ENCODE peak calls at places on chromosomes 5 and 9, in six cellular contexts. R is cardiac muscle cell; Z is CD4-positive, alpha-beta memory T cell; P is adipocyte; Y is PC-3; Q is ovary. T is an unnamed sample.
A peak's percentile ranks its signal among the peaks of the same experiment; 100 is the strongest.

GRCh38 chr5:113034182-113034773 is 57.7 kb downstream of the DCP2 start:
- DNase-seq in R (peak; percentile 90), Z (no peak), P (peak; percentile 12), Y (peak; percentile 24), Q (peak; percentile 15), T (no peak)

GRCh38 chr9:2377135-2377534 is 244.5 kb upstream of the VLDLR start:
- DNase-seq in R (no peak), Z (no peak), P (no peak), Y (no peak), Q (no peak), T (no peak)

GRCh38 chr5:174751154-174751990 is 27.0 kb downstream of the MSX2 start:
- DNase-seq in R (peak; percentile 11), Z (no peak), P (peak; percentile 47), Y (no peak), Q (no peak), T (no peak)

GRCh38 chr5:151250346-151251000 is 2.5 kb upstream of the GM2A start:
- DNase-seq in R (no peak), Z (no peak), P (no peak), Y (no peak), Q (no peak), T (no peak)

GRCh38 chr5:6792911-6793451 is 79.7 kb downstream of the TENT4A start:
- DNase-seq in R (no peak), Z (no peak), P (no peak), Y (no peak), Q (no peak), T (no peak)

GRCh38 chr5:32760091-32760509 is 49.0 kb downstream of the NPR3 start:
- DNase-seq in R (peak; percentile 78), Z (no peak), P (peak; percentile 96), Y (peak; percentile 90), Q (no peak), T (no peak)

GRCh38 chr9:97853844-97854695 is 1.0 kb downstream of the FOXE1 start:
- DNase-seq in R (peak; percentile 39), Z (peak; percentile 62), P (no peak), Y (no peak), Q (no peak), T (peak; percentile 53)

GRCh38 chr5:40475546-40475945 is 204.2 kb upstream of the PTGER4 start:
- DNase-seq in R (no peak), Z (no peak), P (no peak), Y (no peak), Q (no peak), T (no peak)

GRCh38 chr5:85841653-85842052 is 776.1 kb upstream of the COX7C start:
- DNase-seq in R (no peak), Z (no peak), P (no peak), Y (no peak), Q (no peak), T (no peak)

GRCh38 chr5:32329395-32329834 is 16.7 kb upstream of the MTMR12 start:
- DNase-seq in R (peak; percentile 78), Z (peak; percentile 57), P (peak; percentile 83), Y (peak; percentile 64), Q (no peak), T (peak; percentile 54)

GRCh38 chr5:126888180-126888579 is 111.2 kb downstream of the LMNB1 start:
- DNase-seq in R (no peak), Z (no peak), P (no peak), Y (no peak), Q (no peak), T (no peak)

GRCh38 chr9:22529426-22530199 is 83.0 kb downstream of the DMRTA1 start:
- DNase-seq in R (no peak), Z (no peak), P (peak; percentile 26), Y (peak; percentile 82), Q (no peak), T (no peak)

GRCh38 chr5:164753434-164753833 is 1248.0 kb downstream of the MAT2B start:
- DNase-seq in R (no peak), Z (no peak), P (no peak), Y (no peak), Q (no peak), T (no peak)

GRCh38 chr5:150523472-150524350 is 15.8 kb downstream of the NDST1 start:
- DNase-seq in R (peak; percentile 85), Z (peak; percentile 18), P (peak; percentile 77), Y (peak; percentile 69), Q (no peak), T (no peak)

GRCh38 chr5:66122379-66123034 is 21.6 kb upstream of the SREK1 start:
- DNase-seq in R (no peak), Z (no peak), P (no peak), Y (peak; percentile 48), Q (no peak), T (no peak)

GRCh38 chr5:89213584-89213983 is 330.6 kb upstream of the MEF2C start:
- DNase-seq in R (peak; percentile 68), Z (no peak), P (peak; percentile 90), Y (no peak), Q (peak; percentile 29), T (no peak)

GRCh38 chr5:135534609-135535419 is 950 bp downstream of the NEUROG1 start:
- DNase-seq in R (no peak), Z (no peak), P (no peak), Y (no peak), Q (no peak), T (no peak)

GRCh38 chr9:130997395-130997684 is 11.6 kb upstream of the LAMC3 start:
- DNase-seq in R (no peak), Z (no peak), P (no peak), Y (no peak), Q (no peak), T (no peak)

GRCh38 chr9:134325096-134325812 is 1.0 kb upstream of the RXRA start:
- DNase-seq in R (peak; percentile 50), Z (peak; percentile 33), P (peak; percentile 77), Y (peak; percentile 48), Q (peak; percentile 76), T (peak; percentile 39)

GRCh38 chr9:109467936-109468335 is 30.2 kb downstream of the PTPN3 start:
- DNase-seq in R (peak; percentile 48), Z (no peak), P (peak; percentile 21), Y (no peak), Q (no peak), T (no peak)

GRCh38 chr9:122944960-122945888 is 4.4 kb downstream of the RABGAP1 start:
- DNase-seq in R (no peak), Z (no peak), P (no peak), Y (no peak), Q (no peak), T (no peak)

GRCh38 chr9:122936883-122937282 is 3.9 kb upstream of the RABGAP1 start:
- DNase-seq in R (no peak), Z (no peak), P (no peak), Y (no peak), Q (no peak), T (no peak)

GRCh38 chr9:122939611-122940010 is 1.2 kb upstream of the RABGAP1 start:
- DNase-seq in R (no peak), Z (no peak), P (no peak), Y (no peak), Q (no peak), T (no peak)

GRCh38 chr9:122940603-122941559 is at the start of gene RABGAP1:
- DNase-seq in R (peak; percentile 99), Z (peak; percentile 94), P (peak; percentile 99), Y (peak; percentile 97), Q (peak; percentile 98), T (peak; percentile 93)

GRCh38 chr9:122941560-122942234 is 877 bp downstream of the RABGAP1 start:
- DNase-seq in R (peak; percentile 57), Z (no peak), P (peak; percentile 77), Y (peak; percentile 12), Q (no peak), T (no peak)
- H3K9me3 ChIP-seq in R (no peaks in the 10 kb centered on the region), Z (no peaks in the 10 kb centered on the region), P (no peaks in the 10 kb centered on the region), Y (no peaks in the 10 kb centered on the region), Q (no peaks in the 10 kb centered on the region), T (no peaks in the 10 kb centered on the region)

GRCh38 chr5:64700765-64701164 is 10.5 kb downstream of the SHISAL2B start:
- DNase-seq in R (no peak), Z (no peak), P (no peak), Y (no peak), Q (no peak), T (no peak)
- H3K9me3 ChIP-seq in R (no peaks in the 10 kb centered on the region), Z (no peaks in the 10 kb centered on the region), P (peaks cover 7% of the 10 kb centered on the region), Y (no peaks in the 10 kb centered on the region), Q (no peaks in the 10 kb centered on the region), T (no peaks in the 10 kb centered on the region)

DNA sequence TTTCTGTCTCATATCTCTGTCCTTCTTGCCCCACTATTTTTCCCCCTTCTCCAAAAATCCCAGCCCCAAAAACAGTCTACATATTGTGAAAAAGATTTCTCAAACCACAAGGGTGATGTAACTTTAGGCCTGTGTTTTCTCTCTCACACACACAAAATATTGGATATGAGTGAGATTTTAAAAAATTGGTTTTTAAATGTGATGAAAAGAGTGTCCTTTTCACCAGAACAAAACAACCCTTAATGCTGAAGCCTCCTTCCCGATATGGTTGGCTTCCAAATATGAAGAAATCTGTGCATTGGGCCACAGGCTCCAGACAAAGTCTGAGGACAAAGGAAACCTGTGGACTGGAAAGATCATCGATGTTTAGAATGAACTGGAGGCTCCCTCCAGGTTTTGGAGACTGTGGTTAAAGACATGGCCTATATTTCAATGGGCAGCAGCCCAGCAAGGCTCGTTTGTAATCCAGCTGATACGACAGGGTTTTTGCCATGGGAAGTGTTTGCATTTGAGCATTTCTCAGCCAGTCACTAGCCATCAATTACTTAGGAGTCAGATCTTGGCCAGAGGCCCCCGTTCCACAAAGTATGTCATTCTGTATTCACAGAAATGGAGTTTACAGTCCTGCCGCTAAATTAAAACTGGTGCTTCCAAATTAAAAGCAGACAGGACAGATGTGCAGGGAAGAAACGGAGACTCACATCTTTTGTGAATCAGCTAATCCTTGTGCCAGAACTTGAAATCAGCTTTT is 546.3 kb downstream of the EBF1 start:
- DNase-seq in R (peak; percentile 64), Z (no peak), P (peak; percentile 73), Y (no peak), Q (no peak), T (no peak)
- H3K9me3 ChIP-seq in R (no peaks in the 10 kb centered on the region), Z (no peaks in the 10 kb centered on the region), P (peaks cover 10% of the 10 kb centered on the region), Y (no peaks in the 10 kb centered on the region), Q (no peaks in the 10 kb centered on the region), T (no peaks in the 10 kb centered on the region)

DNA sequence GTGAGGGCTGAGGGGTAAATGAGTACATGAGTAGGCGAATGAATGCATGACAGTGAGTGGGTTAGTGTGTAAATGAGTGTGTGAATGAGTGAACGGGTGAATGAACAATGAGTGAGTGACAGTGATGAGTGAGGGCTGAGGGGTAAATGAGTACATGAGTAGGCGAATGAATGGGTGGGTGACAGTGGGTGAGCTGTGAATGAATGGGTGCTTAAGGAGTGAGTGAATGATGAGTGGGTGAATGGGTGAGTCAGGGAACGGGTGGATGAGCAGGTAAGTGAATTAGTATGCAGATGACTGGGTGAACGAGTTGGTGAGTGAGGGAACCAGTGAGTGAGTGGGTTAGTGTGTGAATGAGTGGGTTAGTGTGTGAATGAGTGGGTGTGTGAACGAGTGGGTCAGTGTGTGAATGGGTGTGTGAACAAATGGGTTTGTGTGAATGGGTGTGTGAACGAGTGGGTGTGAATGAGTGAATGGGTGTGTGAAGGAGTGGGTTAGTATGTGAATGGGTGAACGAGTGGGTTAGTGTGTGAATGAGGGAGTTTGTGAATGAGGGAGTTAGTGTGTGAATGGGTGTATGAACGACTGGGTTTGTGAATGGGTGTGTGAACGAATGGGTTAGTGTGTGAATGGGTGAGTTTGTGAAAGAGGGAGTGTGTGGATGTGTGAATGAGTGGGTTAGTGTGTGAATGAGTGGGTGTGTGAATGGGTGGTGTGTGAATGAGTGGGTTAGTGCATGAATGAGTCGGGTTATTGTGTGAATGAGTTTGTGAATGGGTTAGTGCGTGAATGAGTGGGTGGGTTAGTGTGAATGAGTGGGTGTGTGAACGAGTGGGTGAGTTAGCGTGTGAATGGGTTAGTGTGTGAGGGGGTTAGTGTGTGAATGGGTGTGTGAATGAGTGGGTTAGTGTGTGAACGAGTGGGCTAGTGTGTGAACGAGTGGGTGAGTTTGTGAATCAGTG is 32.9 kb downstream of the NKD2 start:
- DNase-seq in R (no peak), Z (no peak), P (no peak), Y (peak; percentile 53), Q (no peak), T (no peak)
- H3K9me3 ChIP-seq in R (no peaks in the 10 kb centered on the region), Z (no peaks in the 10 kb centered on the region), P (no peaks in the 10 kb centered on the region), Y (no peaks in the 10 kb centered on the region), Q (no peaks in the 10 kb centered on the region), T (no peaks in the 10 kb centered on the region)